ENCODE peak calls at places on chromosomes 11 and 22, in seven cellular contexts. T is effector CD8-positive, alpha-beta T cell; Q is fibroblast of the aortic adventitia; G is iPS-NIHi11; U is left cardiac atrium; K is NCI-H2081; D is stimulated activated CD4-positive, alpha-beta T cell treated with anti-CD3 and anti-CD28 coated beads, Interleukin-2, amount 100 ng/mL, for 48 hours. O is an unnamed sample.

GRCh38 chr22:49975543-49976389 is 15.2 kb downstream of the PIM3 start:
- DNase-seq in T (no peak), Q (peak; percentile 25), G (peak; percentile 52), U (peak; percentile 24), K (no peak), D (no peak), O (peak; percentile 77)

GRCh38 chr11:101974255-101974654 is 57.9 kb upstream of the ANGPTL5 start:
- DNase-seq in T (no peak), Q (peak; percentile 32), G (no peak), U (no peak), K (no peak), D (no peak), O (no peak)

GRCh38 chr11:123581651-123582399 is 72.6 kb downstream of the SCN3B start:
- DNase-seq in T (no peak), Q (no peak), G (no peak), U (no peak), K (no peak), D (no peak), O (no peak)

GRCh38 chr11:126147268-126148111 is 64.0 kb downstream of the RPUSD4 start:
- DNase-seq in T (no peak), Q (no peak), G (no peak), U (no peak), K (no peak), D (no peak), O (no peak)

GRCh38 chr11:47278058-47278457 is 8.1 kb downstream of the MADD start:
- DNase-seq in T (no peak), Q (peak; percentile 70), G (no peak), U (no peak), K (no peak), D (no peak), O (no peak)

GRCh38 chr11:18501629-18502028 is 25.1 kb downstream of the TSG101 start:
- DNase-seq in T (no peak), Q (no peak), G (no peak), U (no peak), K (no peak), D (no peak), O (no peak)

GRCh38 chr11:126277780-126278179 is 5.1 kb upstream of the TIRAP start:
- DNase-seq in T (no peak), Q (no peak), G (no peak), U (no peak), K (no peak), D (no peak), O (no peak)

GRCh38 chr11:76918941-76919386 is 58.2 kb downstream of the ACER3 start:
- DNase-seq in T (no peak), Q (peak; percentile 79), G (peak; percentile 26), U (no peak), K (peak; percentile 82), D (no peak), O (peak; percentile 25)

GRCh38 chr11:89521294-89521693 is 30.1 kb upstream of the NOX4 start:
- DNase-seq in T (no peak), Q (no peak), G (no peak), U (no peak), K (no peak), D (no peak), O (no peak)

GRCh38 chr11:43632171-43632570 is 48.4 kb upstream of the HSD17B12 start:
- DNase-seq in T (no peak), Q (no peak), G (no peak), U (no peak), K (no peak), D (no peak), O (no peak)